ENCODE peak calls at places on chromosomes 12 and 14, in five cellular contexts. One of them, this sample, is unnamed.
A peak's percentile ranks its signal among the peaks of the same experiment; 100 is the strongest.

GRCh38 chr14:91344107-91344506 is 73.5 kb downstream of the CCDC88C start:
- DNase-seq in uterus: no peak
- DNase-seq in A549: no peak
- DNase-seq in HepG2: no peak
- DNase-seq in ovary: no peak
- DNase-seq in this sample: no peak

GRCh38 chr14:22898302-22898894 is 15.4 kb downstream of the REM2 start:
- DNase-seq in ovary: no peak
- DNase-seq in HepG2: no peak
- DNase-seq in A549: peak; percentile 24
- DNase-seq in uterus: no peak
- DNase-seq in this sample: no peak

GRCh38 chr12:131915774-131916173 is 13.3 kb upstream of the PUS1 start:
- DNase-seq in A549: no peak
- DNase-seq in HepG2: no peak
- DNase-seq in ovary: no peak
- DNase-seq in uterus: no peak
- DNase-seq in this sample: no peak

GRCh38 chr14:47155395-47155794 is 503.8 kb upstream of the RPL10L start:
- DNase-seq in ovary: no peak
- DNase-seq in uterus: no peak
- DNase-seq in HepG2: no peak
- DNase-seq in A549: no peak
- DNase-seq in this sample: no peak

GRCh38 chr14:20630340-20631022 is 11.0 kb downstream of the OR6S1 start:
- DNase-seq in A549: peak; percentile 91
- DNase-seq in ovary: peak; percentile 44
- DNase-seq in HepG2: peak; percentile 81
- DNase-seq in uterus: no peak
- DNase-seq in this sample: peak; percentile 53

GRCh38 chr14:69153848-69154208 is 909 bp upstream of the DCAF5 start:
- DNase-seq in ovary: peak; percentile 36
- DNase-seq in uterus: peak; percentile 26
- DNase-seq in A549: peak; percentile 9
- DNase-seq in HepG2: peak; percentile 9
- DNase-seq in this sample: peak; percentile 52

GRCh38 chr14:54754623-54755386 is 147.8 kb downstream of the GCH1 start:
- DNase-seq in uterus: no peak
- DNase-seq in HepG2: no peak
- DNase-seq in ovary: no peak
- DNase-seq in A549: no peak
- DNase-seq in this sample: no peak

GRCh38 chr12:100767950-100768349 is 26.6 kb upstream of the ANO4 start:
- DNase-seq in ovary: peak; percentile 9
- DNase-seq in A549: no peak
- DNase-seq in HepG2: no peak
- DNase-seq in uterus: no peak
- DNase-seq in this sample: no peak

GRCh38 chr14:50785506-50786063 is 45.4 kb downstream of the NIN start:
- DNase-seq in uterus: no peak
- DNase-seq in HepG2: no peak
- DNase-seq in ovary: no peak
- DNase-seq in A549: no peak
- DNase-seq in this sample: no peak

GRCh38 chr12:112169086-112169872 is 43.9 kb downstream of the TRAFD1 start:
- DNase-seq in ovary: no peak
- DNase-seq in A549: no peak
- DNase-seq in uterus: no peak
- DNase-seq in HepG2: no peak
- DNase-seq in this sample: no peak

GRCh38 chr12:131511391-131511802 is 199.5 kb upstream of the SFSWAP start:
- DNase-seq in uterus: no peak
- DNase-seq in ovary: no peak
- DNase-seq in HepG2: no peak
- DNase-seq in A549: peak; percentile 14
- DNase-seq in this sample: peak; percentile 73

GRCh38 chr12:132842449-132843045 is 13.9 kb upstream of the GOLGA3 start:
- DNase-seq in A549: no peak
- DNase-seq in uterus: no peak
- DNase-seq in HepG2: no peak
- DNase-seq in ovary: no peak
- DNase-seq in this sample: no peak

GRCh38 chr14:55316528-55316927 is 45.3 kb downstream of the FBXO34 start:
- DNase-seq in A549: no peak
- DNase-seq in HepG2: no peak
- DNase-seq in uterus: no peak
- DNase-seq in ovary: no peak
- DNase-seq in this sample: no peak

GRCh38 chr14:101230851-101231550 is 327.5 kb upstream of the RTL1 start:
- DNase-seq in HepG2: no peak
- DNase-seq in A549: no peak
- DNase-seq in ovary: no peak
- DNase-seq in uterus: no peak
- DNase-seq in this sample: peak; percentile 25

GRCh38 chr12:48882972-48883304 is 17.3 kb upstream of the RND1 start:
- DNase-seq in ovary: no peak
- DNase-seq in HepG2: no peak
- DNase-seq in uterus: no peak
- DNase-seq in A549: no peak
- DNase-seq in this sample: no peak

GRCh38 chr14:63432888-63433552 is 110.2 kb downstream of the PPP2R5E start:
- DNase-seq in A549: no peak
- DNase-seq in HepG2: no peak
- DNase-seq in ovary: no peak
- DNase-seq in uterus: no peak
- DNase-seq in this sample: no peak

GRCh38 chr14:60723218-60724079 is 702 bp downstream of the SIX4 start:
- DNase-seq in HepG2: no peak
- DNase-seq in uterus: peak; percentile 40
- DNase-seq in A549: peak; percentile 61
- DNase-seq in ovary: peak; percentile 65
- DNase-seq in this sample: peak; percentile 54

GRCh38 chr14:61477845-61478438 is 156.6 kb downstream of the PRKCH start:
- DNase-seq in HepG2: no peak
- DNase-seq in uterus: no peak
- DNase-seq in A549: peak; percentile 70
- DNase-seq in ovary: peak; percentile 37
- DNase-seq in this sample: peak; percentile 86

GRCh38 chr12:47082963-47083621 is 3.3 kb upstream of the AMIGO2 start:
- DNase-seq in A549: peak; percentile 95
- DNase-seq in ovary: no peak
- DNase-seq in HepG2: no peak
- DNase-seq in uterus: no peak
- DNase-seq in this sample: no peak

GRCh38 chr12:94290353-94290752 is 142.0 kb downstream of the PLXNC1 start:
- DNase-seq in A549: no peak
- DNase-seq in HepG2: no peak
- DNase-seq in uterus: peak; percentile 28
- DNase-seq in ovary: no peak
- DNase-seq in this sample: no peak

GRCh38 chr14:64811676-64812075 is 68.0 kb downstream of the SPTB start:
- DNase-seq in HepG2: no peak
- DNase-seq in ovary: no peak
- DNase-seq in uterus: no peak
- DNase-seq in A549: no peak
- DNase-seq in this sample: no peak

GRCh38 chr14:34865889-34866574 is 9.1 kb downstream of the BAZ1A start:
- DNase-seq in A549: no peak
- DNase-seq in HepG2: peak; percentile 35
- DNase-seq in uterus: no peak
- DNase-seq in ovary: no peak
- DNase-seq in this sample: no peak

GRCh38 chr14:105090493-105091334 is 25.5 kb upstream of the GPR132 start:
- DNase-seq in ovary: peak; percentile 75
- DNase-seq in A549: peak; percentile 95
- DNase-seq in uterus: peak; percentile 72
- DNase-seq in HepG2: peak; percentile 79
- DNase-seq in this sample: peak; percentile 93

GRCh38 chr12:110780448-110780847 is 37.8 kb upstream of the PPP1CC start:
- DNase-seq in ovary: no peak
- DNase-seq in A549: no peak
- DNase-seq in HepG2: no peak
- DNase-seq in uterus: no peak
- DNase-seq in this sample: no peak

GRCh38 chr14:104666981-104667380 is 22.4 kb upstream of the INF2 start:
- DNase-seq in uterus: no peak
- DNase-seq in HepG2: no peak
- DNase-seq in A549: no peak
- DNase-seq in ovary: no peak
- DNase-seq in this sample: no peak

GRCh38 chr12:27549231-27549800 is 25.3 kb downstream of the PPFIBP1 start:
- DNase-seq in ovary: no peak
- DNase-seq in A549: peak; percentile 82
- DNase-seq in HepG2: peak; percentile 52
- DNase-seq in uterus: no peak
- DNase-seq in this sample: no peak

GRCh38 chr14:60311417-60311816 is 62.4 kb downstream of the PPM1A start:
- DNase-seq in A549: no peak
- DNase-seq in HepG2: no peak
- DNase-seq in uterus: no peak
- DNase-seq in ovary: no peak
- DNase-seq in this sample: no peak

GRCh38 chr14:94583557-94583956 is 2.3 kb downstream of the SERPINA5 start:
- DNase-seq in HepG2: no peak
- DNase-seq in A549: no peak
- DNase-seq in uterus: no peak
- DNase-seq in ovary: no peak
- DNase-seq in this sample: no peak

GRCh38 chr14:94582199-94582750 is 1.0 kb downstream of the SERPINA5 start:
- DNase-seq in uterus: peak; percentile 49
- DNase-seq in A549: no peak
- DNase-seq in HepG2: no peak
- DNase-seq in ovary: peak; percentile 68
- DNase-seq in this sample: no peak

GRCh38 chr14:94582851-94583250 is 1.6 kb downstream of the SERPINA5 start:
- DNase-seq in HepG2: peak; percentile 41
- DNase-seq in uterus: no peak
- DNase-seq in A549: no peak
- DNase-seq in ovary: no peak
- DNase-seq in this sample: no peak

GRCh38 chr14:94578712-94579111 is 2.5 kb upstream of the SERPINA5 start:
- DNase-seq in uterus: no peak
- DNase-seq in HepG2: no peak
- DNase-seq in ovary: no peak
- DNase-seq in A549: no peak
- DNase-seq in this sample: no peak

GRCh38 chr14:94581127-94581999 is at the start of gene SERPINA5:
- DNase-seq in ovary: peak; percentile 68
- DNase-seq in A549: no peak
- DNase-seq in uterus: no peak
- DNase-seq in HepG2: peak; percentile 83
- DNase-seq in this sample: no peak
- H3K27ac ChIP-seq in ovary: no peak within 1 kb of the TSS
- H3K27ac ChIP-seq in A549: no peak within 1 kb of the TSS
- H3K27ac ChIP-seq in uterus: no peak within 1 kb of the TSS
- H3K27ac ChIP-seq in HepG2: peak within 1 kb of the TSS; percentile 88
- H3K27ac ChIP-seq in this sample: no peak within 1 kb of the TSS

GRCh38 chr14:95142208-95142607 is 15.1 kb downstream of the DICER1 start:
- DNase-seq in HepG2: no peak
- DNase-seq in A549: no peak
- DNase-seq in uterus: no peak
- DNase-seq in ovary: no peak
- DNase-seq in this sample: no peak
- H3K4me1 ChIP-seq in HepG2: peaks cover 26% of the 10 kb centered on the region
- H3K4me1 ChIP-seq in A549: peaks cover 38% of the 10 kb centered on the region
- H3K4me1 ChIP-seq in uterus: peaks cover 42% of the 10 kb centered on the region
- H3K4me1 ChIP-seq in ovary: peaks cover 13% of the 10 kb centered on the region
- H3K4me1 ChIP-seq in this sample: peaks cover 12% of the 10 kb centered on the region

GRCh38 chr12:102197789-102198188 is at the start of gene PMCH:
- DNase-seq in uterus: no peak
- DNase-seq in A549: no peak
- DNase-seq in ovary: no peak
- DNase-seq in HepG2: no peak
- DNase-seq in this sample: no peak
- TF ChIP-seq POLR2A in uterus: no peak
- TF ChIP-seq POLR2A in A549: no peak
- TF ChIP-seq POLR2A in ovary: no peak
- TF ChIP-seq POLR2A in HepG2: no peak
- TF ChIP-seq POLR2A in this sample: no peak

GRCh38 chr12:108886873-108887629 is 7.2 kb downstream of the DAO start:
- DNase-seq in uterus: no peak
- DNase-seq in ovary: no peak
- DNase-seq in A549: no peak
- DNase-seq in HepG2: no peak
- DNase-seq in this sample: no peak
- H3K27ac ChIP-seq in uterus: no peak overlapping the region
- H3K27ac ChIP-seq in ovary: no peak overlapping the region
- H3K27ac ChIP-seq in A549: no peak overlapping the region
- H3K27ac ChIP-seq in HepG2: no peak overlapping the region
- H3K27ac ChIP-seq in this sample: no peak overlapping the region

DNA sequence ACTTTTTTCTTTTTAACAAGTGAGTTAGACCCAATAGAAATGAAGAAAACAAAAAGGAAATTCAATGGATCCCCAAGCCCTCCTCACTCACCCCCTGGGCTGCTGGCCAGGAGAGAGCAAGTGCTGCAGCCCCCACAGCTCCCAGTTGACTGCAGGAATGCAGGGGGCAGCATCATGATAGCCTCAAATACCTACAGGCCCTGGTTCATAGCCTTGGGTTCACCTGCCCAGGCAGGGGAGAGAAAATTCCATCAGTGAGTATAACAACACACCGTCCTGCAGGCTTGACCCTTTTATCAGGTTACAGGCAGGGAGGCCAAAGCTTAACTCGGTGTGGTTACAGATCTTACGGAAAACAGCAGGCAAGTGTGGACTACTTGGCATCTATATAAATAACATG is 76.3 kb downstream of the PHLDA1 start:
- DNase-seq in HepG2: peak; percentile 30
- DNase-seq in ovary: no peak
- DNase-seq in A549: no peak
- DNase-seq in uterus: no peak
- DNase-seq in this sample: no peak
- H3K4me1 ChIP-seq in HepG2: peaks cover 78% of the 10 kb centered on the region
- H3K4me1 ChIP-seq in ovary: peaks cover 9% of the 10 kb centered on the region
- H3K4me1 ChIP-seq in A549: peaks cover 71% of the 10 kb centered on the region
- H3K4me1 ChIP-seq in uterus: peaks cover 7% of the 10 kb centered on the region
- H3K4me1 ChIP-seq in this sample: peaks cover 29% of the 10 kb centered on the region

GRCh38 chr14:53151867-53152626 is 1.1 kb downstream of the DDHD1 start:
- DNase-seq in ovary: peak; percentile 61
- DNase-seq in A549: peak; percentile 68
- DNase-seq in HepG2: peak; percentile 29
- DNase-seq in uterus: peak; percentile 35
- DNase-seq in this sample: peak; percentile 82
- TF ChIP-seq POLR2A in ovary: no peak
- TF ChIP-seq POLR2A in A549: no peak
- TF ChIP-seq POLR2A in HepG2: no peak
- TF ChIP-seq POLR2A in uterus: no peak
- TF ChIP-seq POLR2A in this sample: no peak

This sample was measured in Peyer's patch.